ENCODE peak calls at places on chromosome 13, in eight cellular contexts. B, C, U, Q, D, J, W and X are unnamed samples. For H3K4me1, the result is how much of the 10 kb centered on the place peaks cover.

GRCh38 chr13:106573279-106573831 is 5.4 kb upstream of the ARGLU1 start:
- DNase-seq in B (no peak), D (no peak), Q (no peak), U (no peak), W (no peak), J (no peak), C (no peak), X (no peak)

GRCh38 chr13:105037064-105037463 is 1498.4 kb downstream of the EFNB2 start:
- DNase-seq in B (no peak), W (no peak), U (no peak), J (peak), Q (no peak), C (no peak), D (no peak), X (no peak)

GRCh38 chr13:66995366-66995663 is 234.8 kb downstream of the PCDH9 start:
- DNase-seq in Q (no peak), D (no peak), U (no peak), W (no peak), J (no peak), B (no peak), C (no peak), X (no peak)

GRCh38 chr13:93388701-93389100 is 162.1 kb downstream of the GPC6 start:
- DNase-seq in J (peak), W (no peak), Q (no peak), C (no peak), U (no peak), D (no peak), B (no peak), X (no peak)

GRCh38 chr13:45280751-45281634 is 60.0 kb downstream of the TPT1 start:
- DNase-seq in U (peak), J (peak), C (no peak), W (peak), D (peak), B (peak), Q (no peak), X (peak)

GRCh38 chr13:52838433-52839107 is 9.9 kb downstream of the PCDH8 start:
- DNase-seq in D (no peak), Q (no peak), C (no peak), W (no peak), U (no peak), J (no peak), B (peak), X (no peak)

GRCh38 chr13:50320297-50320862 is 305.1 kb downstream of the KCNRG start:
- DNase-seq in Q (no peak), B (no peak), U (no peak), W (no peak), D (no peak), C (no peak), J (peak), X (no peak)

GRCh38 chr13:41019027-41019487 is at the start of gene ELF1:
- DNase-seq in U (peak), D (no peak), J (peak), C (peak), W (peak), Q (no peak), B (no peak), X (peak)

GRCh38 chr13:29140277-29140676 is 320.1 kb downstream of the MTUS2 start:
- DNase-seq in J (no peak), W (no peak), B (no peak), C (no peak), Q (no peak), U (peak), D (peak), X (no peak)

GRCh38 chr13:40130871-40131636 is 475.6 kb downstream of the COG6 start:
- DNase-seq in B (no peak), W (no peak), J (peak), D (no peak), C (no peak), U (no peak), Q (no peak), X (no peak)

GRCh38 chr13:93903909-93904308 is 575.6 kb downstream of the DCT start:
- DNase-seq in B (no peak), U (no peak), J (no peak), W (peak), Q (no peak), D (no peak), C (no peak), X (no peak)

GRCh38 chr13:112603641-112604220 is 15.8 kb upstream of the TUBGCP3 start:
- DNase-seq in J (peak), D (no peak), Q (no peak), C (no peak), W (no peak), B (no peak), U (no peak), X (no peak)

GRCh38 chr13:112733661-112734379 is 44.0 kb downstream of the ATP11A start:
- DNase-seq in B (peak), U (no peak), W (no peak), D (no peak), Q (no peak), J (no peak), C (no peak), X (peak)

GRCh38 chr13:45510671-45511070 is 45.9 kb downstream of the COG3 start:
- DNase-seq in U (no peak), C (no peak), Q (no peak), B (peak), D (no peak), J (no peak), W (no peak), X (no peak)

GRCh38 chr13:52449323-52450011 is 967 bp downstream of the VPS36 start:
- DNase-seq in D (no peak), B (no peak), U (no peak), J (no peak), Q (no peak), C (no peak), W (no peak), X (no peak)

GRCh38 chr13:19586904-19587634 is 25.7 kb upstream of the TPTE2 start:
- DNase-seq in U (no peak), W (peak), B (no peak), C (peak), J (peak), D (no peak), Q (no peak), X (peak)

GRCh38 chr13:109206616-109207015 is 577.2 kb downstream of the MYO16 start:
- DNase-seq in Q (no peak), U (no peak), D (no peak), W (no peak), B (no peak), J (no peak), C (no peak), X (no peak)

GRCh38 chr13:36815069-36815468 is 4.0 kb upstream of the RFXAP start:
- DNase-seq in U (no peak), B (no peak), W (no peak), Q (no peak), D (no peak), C (no peak), J (peak), X (no peak)

GRCh38 chr13:44906758-44907157 is 82.5 kb downstream of the NUFIP1 start:
- DNase-seq in Q (no peak), W (peak), U (peak), B (no peak), C (no peak), J (no peak), D (no peak), X (no peak)

GRCh38 chr13:101868585-101869469 is 416.4 kb downstream of the ITGBL1 start:
- DNase-seq in D (no peak), J (no peak), W (no peak), Q (no peak), B (no peak), U (peak), C (no peak), X (no peak)

GRCh38 chr13:20492641-20493040 is 33.0 kb downstream of the CRYL1 start:
- DNase-seq in B (peak), U (no peak), W (peak), J (peak), C (no peak), D (no peak), Q (no peak), X (no peak)

GRCh38 chr13:93004919-93005318 is 221.7 kb upstream of the GPC6 start:
- DNase-seq in J (no peak), W (no peak), D (no peak), B (peak), C (no peak), U (no peak), Q (no peak), X (no peak)

GRCh38 chr13:106530907-106531520 is 4.4 kb downstream of the EFNB2 start:
- DNase-seq in W (no peak), Q (no peak), B (peak), J (peak), D (no peak), C (no peak), U (no peak), X (no peak)

GRCh38 chr13:20198781-20199180 is 6.0 kb upstream of the GJB2 start:
- DNase-seq in U (no peak), Q (no peak), C (no peak), D (no peak), W (peak), J (peak), B (no peak), X (no peak)

GRCh38 chr13:26995159-26995558 is 176.5 kb downstream of the USP12 start:
- DNase-seq in Q (no peak), W (no peak), D (no peak), B (no peak), U (no peak), J (no peak), C (no peak), X (no peak)
- H3K4me1 ChIP-seq in Q (under half), W (under half), D (under half), B (under half), U (under half), J (under half), C (under half), X (under half)

GRCh38 chr13:24234200-24234915 is 73.8 kb downstream of the SPATA13 start:
- DNase-seq in Q (no peak), B (no peak), W (no peak), C (no peak), U (no peak), D (no peak), J (no peak), X (no peak)

GRCh38 chr13:24233351-24233901 is 72.9 kb downstream of the SPATA13 start:
- DNase-seq in J (no peak), Q (no peak), U (no peak), B (peak), D (no peak), W (no peak), C (no peak), X (no peak)

GRCh38 chr13:24230428-24231072 is 70.0 kb downstream of the SPATA13 start:
- DNase-seq in U (no peak), C (no peak), Q (no peak), J (no peak), D (no peak), B (no peak), W (no peak), X (no peak)

GRCh38 chr13:24232474-24232873 is 72.0 kb downstream of the SPATA13 start:
- DNase-seq in Q (no peak), W (no peak), B (no peak), U (no peak), C (no peak), D (no peak), J (no peak), X (no peak)

GRCh38 chr13:24232037-24232436 is 71.5 kb downstream of the SPATA13 start:
- DNase-seq in B (no peak), W (no peak), U (no peak), C (no peak), Q (no peak), D (no peak), J (peak), X (no peak)
- H3K4me1 ChIP-seq in B (under half), W (under half), U (under half), C (under half), Q (under half), D (under half), J (under half), X (under half)

GRCh38 chr13:75771818-75772217 is 135.7 kb downstream of the LMO7 start:
- DNase-seq in B (no peak), J (peak), U (no peak), W (no peak), Q (no peak), D (no peak), C (no peak), X (no peak)

GRCh38 chr13:75766636-75767035 is 130.5 kb downstream of the LMO7 start:
- DNase-seq in D (no peak), W (no peak), Q (no peak), C (peak), B (no peak), J (no peak), U (no peak), X (no peak)

GRCh38 chr13:75770164-75771145 is 134.3 kb downstream of the LMO7 start:
- DNase-seq in B (no peak), U (no peak), W (no peak), C (no peak), D (no peak), J (no peak), Q (no peak), X (no peak)

GRCh38 chr13:75774176-75774575 is 138.0 kb downstream of the LMO7 start:
- DNase-seq in C (no peak), W (no peak), D (no peak), J (no peak), U (no peak), Q (no peak), B (no peak), X (no peak)

DNA sequence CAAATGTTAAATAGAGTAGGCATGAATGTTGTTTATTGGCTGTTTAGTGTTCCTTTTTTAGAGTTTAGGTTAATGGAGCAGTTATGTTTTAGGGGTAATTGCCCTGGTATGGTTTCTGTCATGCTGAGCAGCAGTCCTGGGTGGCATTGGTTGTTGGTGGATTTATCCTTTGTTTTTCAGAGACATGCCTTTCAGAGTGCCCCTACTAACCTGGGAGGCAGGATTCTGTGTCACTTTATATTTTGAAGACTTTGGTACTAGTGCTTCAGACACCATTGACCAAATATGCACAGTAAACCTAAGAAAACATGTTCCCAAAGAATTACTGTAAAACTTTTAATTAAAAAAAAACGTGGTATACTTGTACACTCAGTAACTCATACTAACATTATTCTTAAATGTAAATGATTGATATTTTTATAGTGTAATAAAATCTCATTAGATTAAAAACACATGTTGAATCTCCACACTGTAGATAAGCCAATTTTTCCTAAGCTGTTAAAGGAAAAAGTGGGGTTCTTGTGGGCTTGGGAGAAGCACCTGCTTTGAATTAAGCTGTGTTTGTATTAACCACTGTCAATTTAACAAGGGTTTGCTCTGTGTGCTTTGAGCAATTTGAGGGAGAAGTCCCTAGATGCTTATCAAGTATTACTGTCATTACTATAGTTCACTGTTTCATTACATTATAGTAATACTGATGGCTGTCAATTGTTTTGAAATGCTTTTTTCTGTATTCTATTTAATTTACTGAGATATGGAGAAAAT is 133.2 kb downstream of the LMO7 start:
- DNase-seq in C (no peak), Q (no peak), U (no peak), B (no peak), D (no peak), J (no peak), W (no peak), X (no peak)
- H3K4me1 ChIP-seq in C (under half), Q (under half), U (under half), B (under half), D (half or more), J (half or more), W (under half), X (under half)

GRCh38 chr13:31168736-31169135 is 7.0 kb upstream of the HSPH1 start:
- DNase-seq in B (no peak), W (peak), Q (no peak), D (no peak), U (no peak), J (no peak), C (no peak), X (no peak)

GRCh38 chr13:31168166-31168565 is 6.5 kb upstream of the HSPH1 start:
- DNase-seq in U (no peak), B (no peak), C (no peak), Q (no peak), W (no peak), D (no peak), J (no peak), X (no peak)

GRCh38 chr13:31174018-31174417 is 12.3 kb upstream of the HSPH1 start:
- DNase-seq in Q (no peak), C (no peak), D (no peak), J (peak), B (no peak), W (no peak), U (no peak), X (no peak)

GRCh38 chr13:31172535-31172934 is 10.8 kb upstream of the HSPH1 start:
- DNase-seq in D (no peak), Q (no peak), C (no peak), U (no peak), B (no peak), J (peak), W (no peak), X (no peak)

GRCh38 chr13:31172001-31172400 is 10.3 kb upstream of the HSPH1 start:
- DNase-seq in W (no peak), D (no peak), Q (no peak), U (no peak), B (no peak), C (no peak), J (peak), X (no peak)
- H3K4me1 ChIP-seq in W (under half), D (under half), Q (under half), U (under half), B (under half), C (under half), J (under half), X (under half)

DNA sequence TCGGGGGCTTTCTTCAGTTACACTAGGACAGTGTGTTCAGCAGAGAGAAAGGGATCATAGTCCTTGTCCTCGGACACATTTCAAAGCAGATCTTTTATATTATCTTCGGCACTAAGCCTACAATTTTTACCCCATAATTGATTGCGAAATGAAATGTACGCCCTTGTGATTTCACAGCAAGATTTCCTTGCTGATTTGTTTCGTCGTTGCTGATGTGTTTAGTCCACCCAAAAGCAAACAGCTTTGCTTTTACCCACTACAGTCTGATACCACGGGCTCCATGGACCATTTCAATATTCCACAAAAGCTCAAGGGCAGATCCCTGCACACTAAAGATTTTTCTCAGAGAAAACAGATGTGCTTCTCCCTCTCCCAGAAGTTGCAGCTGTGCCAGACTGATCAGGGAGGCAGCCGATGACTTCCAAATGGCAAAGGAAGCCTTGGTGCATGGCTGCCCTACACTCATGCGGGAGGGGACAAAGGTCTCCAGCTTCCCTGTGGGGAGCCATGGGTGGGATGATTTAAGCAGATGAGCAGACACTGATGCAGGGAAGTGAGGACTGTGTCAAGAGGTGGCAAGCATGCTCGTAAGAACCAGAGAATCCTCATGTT is 81.2 kb downstream of the STK24 start:
- DNase-seq in D (no peak), C (no peak), J (no peak), W (no peak), Q (no peak), U (no peak), B (peak), X (no peak)
- H3K4me1 ChIP-seq in D (half or more), C (under half), J (under half), W (under half), Q (half or more), U (under half), B (half or more), X (under half)